ENCODE peak calls at places on chromosomes 11 and 22, in seven cellular contexts. One of them, this sample, is unnamed.

GRCh38 chr22:25368271-25368670 is 148.8 kb downstream of the CRYBB2 start:
- DNase-seq in M059J: peak; percentile 65
- DNase-seq in COR-L47: no peak
- DNase-seq in cardiac fibroblast: peak; percentile 60
- DNase-seq in progenitor cell of endocrine pancreas: no peak
- DNase-seq in IMR-90: peak; percentile 77
- DNase-seq in NCI-H345: no peak
- DNase-seq in this sample: no peak

GRCh38 chr22:46057762-46058420 is 80.9 kb upstream of the WNT7B start:
- DNase-seq in M059J: peak; percentile 89
- DNase-seq in COR-L47: no peak
- DNase-seq in cardiac fibroblast: peak; percentile 45
- DNase-seq in progenitor cell of endocrine pancreas: no peak
- DNase-seq in IMR-90: no peak
- DNase-seq in NCI-H345: no peak
- DNase-seq in this sample: no peak

GRCh38 chr11:134367781-134368180 is 36.0 kb downstream of the GLB1L2 start:
- DNase-seq in NCI-H345: no peak
- DNase-seq in COR-L47: no peak
- DNase-seq in IMR-90: no peak
- DNase-seq in progenitor cell of endocrine pancreas: no peak
- DNase-seq in cardiac fibroblast: no peak
- DNase-seq in M059J: no peak
- DNase-seq in this sample: no peak

GRCh38 chr11:101860694-101861371 is 54.0 kb upstream of the CEP126 start:
- DNase-seq in M059J: peak; percentile 57
- DNase-seq in COR-L47: peak; percentile 58
- DNase-seq in IMR-90: peak; percentile 76
- DNase-seq in progenitor cell of endocrine pancreas: no peak
- DNase-seq in NCI-H345: peak; percentile 55
- DNase-seq in cardiac fibroblast: peak; percentile 79
- DNase-seq in this sample: peak; percentile 47

GRCh38 chr11:69492201-69492991 is 10.9 kb downstream of the LINC01488 start:
- DNase-seq in NCI-H345: no peak
- DNase-seq in M059J: no peak
- DNase-seq in IMR-90: peak; percentile 41
- DNase-seq in progenitor cell of endocrine pancreas: no peak
- DNase-seq in COR-L47: no peak
- DNase-seq in cardiac fibroblast: no peak
- DNase-seq in this sample: peak; percentile 39

GRCh38 chr22:47623056-47623739 is 860.7 kb downstream of the TBC1D22A start:
- DNase-seq in M059J: no peak
- DNase-seq in progenitor cell of endocrine pancreas: no peak
- DNase-seq in IMR-90: no peak
- DNase-seq in NCI-H345: no peak
- DNase-seq in COR-L47: no peak
- DNase-seq in cardiac fibroblast: no peak
- DNase-seq in this sample: no peak

GRCh38 chr11:15127341-15127740 is 12.6 kb downstream of the INSC start:
- DNase-seq in M059J: peak; percentile 78
- DNase-seq in NCI-H345: no peak
- DNase-seq in progenitor cell of endocrine pancreas: no peak
- DNase-seq in IMR-90: peak; percentile 81
- DNase-seq in cardiac fibroblast: peak; percentile 68
- DNase-seq in COR-L47: no peak
- DNase-seq in this sample: no peak

GRCh38 chr22:19524170-19525115 is at the start of gene CLDN5:
- DNase-seq in cardiac fibroblast: peak; percentile 36
- DNase-seq in NCI-H345: no peak
- DNase-seq in COR-L47: no peak
- DNase-seq in IMR-90: no peak
- DNase-seq in M059J: no peak
- DNase-seq in progenitor cell of endocrine pancreas: no peak
- DNase-seq in this sample: peak; percentile 97

GRCh38 chr11:86355256-86355655 is 19.4 kb upstream of the CCDC81 start:
- DNase-seq in IMR-90: no peak
- DNase-seq in cardiac fibroblast: no peak
- DNase-seq in progenitor cell of endocrine pancreas: no peak
- DNase-seq in COR-L47: no peak
- DNase-seq in M059J: peak; percentile 22
- DNase-seq in NCI-H345: no peak
- DNase-seq in this sample: no peak

GRCh38 chr11:47460571-47461235 is 11.8 kb upstream of the RAPSN start:
- DNase-seq in M059J: no peak
- DNase-seq in progenitor cell of endocrine pancreas: no peak
- DNase-seq in NCI-H345: no peak
- DNase-seq in COR-L47: no peak
- DNase-seq in IMR-90: peak; percentile 29
- DNase-seq in cardiac fibroblast: no peak
- DNase-seq in this sample: no peak

GRCh38 chr11:126716456-126717083 is 284.0 kb downstream of the KIRREL3 start:
- DNase-seq in NCI-H345: peak; percentile 50
- DNase-seq in M059J: peak; percentile 60
- DNase-seq in progenitor cell of endocrine pancreas: peak; percentile 51
- DNase-seq in IMR-90: peak; percentile 43
- DNase-seq in cardiac fibroblast: peak; percentile 22
- DNase-seq in COR-L47: no peak
- DNase-seq in this sample: peak; percentile 78

GRCh38 chr11:133966147-133966546 is 9.4 kb upstream of the IGSF9B start:
- DNase-seq in COR-L47: peak; percentile 11
- DNase-seq in IMR-90: no peak
- DNase-seq in cardiac fibroblast: no peak
- DNase-seq in M059J: no peak
- DNase-seq in progenitor cell of endocrine pancreas: no peak
- DNase-seq in NCI-H345: no peak
- DNase-seq in this sample: no peak

GRCh38 chr22:35872451-35872850 is 154.8 kb downstream of the APOL5 start:
- DNase-seq in IMR-90: no peak
- DNase-seq in progenitor cell of endocrine pancreas: no peak
- DNase-seq in cardiac fibroblast: no peak
- DNase-seq in NCI-H345: no peak
- DNase-seq in M059J: no peak
- DNase-seq in COR-L47: no peak
- DNase-seq in this sample: no peak

GRCh38 chr11:119298726-119299125 is 18.2 kb downstream of the MCAM start:
- DNase-seq in M059J: no peak
- DNase-seq in progenitor cell of endocrine pancreas: no peak
- DNase-seq in cardiac fibroblast: no peak
- DNase-seq in NCI-H345: no peak
- DNase-seq in COR-L47: no peak
- DNase-seq in IMR-90: no peak
- DNase-seq in this sample: no peak

GRCh38 chr22:41613456-41613855 is 7.4 kb downstream of the DESI1 start:
- DNase-seq in NCI-H345: no peak
- DNase-seq in IMR-90: peak; percentile 39
- DNase-seq in M059J: no peak
- DNase-seq in cardiac fibroblast: no peak
- DNase-seq in progenitor cell of endocrine pancreas: no peak
- DNase-seq in COR-L47: no peak
- DNase-seq in this sample: no peak

GRCh38 chr11:68677432-68677831 is 6.9 kb upstream of the GAL start:
- DNase-seq in NCI-H345: no peak
- DNase-seq in progenitor cell of endocrine pancreas: no peak
- DNase-seq in M059J: peak; percentile 90
- DNase-seq in cardiac fibroblast: peak; percentile 71
- DNase-seq in IMR-90: peak; percentile 96
- DNase-seq in COR-L47: no peak
- DNase-seq in this sample: peak; percentile 81

GRCh38 chr11:18225906-18226305 is 10.7 kb downstream of the SAA4 start:
- DNase-seq in M059J: peak; percentile 65
- DNase-seq in NCI-H345: no peak
- DNase-seq in cardiac fibroblast: no peak
- DNase-seq in IMR-90: no peak
- DNase-seq in COR-L47: no peak
- DNase-seq in progenitor cell of endocrine pancreas: no peak
- DNase-seq in this sample: no peak

GRCh38 chr11:6418199-6418957 is 516 bp downstream of the APBB1 start:
- DNase-seq in COR-L47: no peak
- DNase-seq in cardiac fibroblast: peak; percentile 8
- DNase-seq in M059J: no peak
- DNase-seq in progenitor cell of endocrine pancreas: peak; percentile 41
- DNase-seq in NCI-H345: peak; percentile 24
- DNase-seq in IMR-90: no peak
- DNase-seq in this sample: peak; percentile 86

GRCh38 chr11:16572946-16573345 is 165.5 kb upstream of the C11orf58 start:
- DNase-seq in COR-L47: no peak
- DNase-seq in cardiac fibroblast: no peak
- DNase-seq in NCI-H345: no peak
- DNase-seq in progenitor cell of endocrine pancreas: no peak
- DNase-seq in IMR-90: peak; percentile 16
- DNase-seq in M059J: no peak
- DNase-seq in this sample: no peak

GRCh38 chr11:126104420-126104819 is 41.8 kb upstream of the CDON start:
- DNase-seq in NCI-H345: peak; percentile 23
- DNase-seq in IMR-90: no peak
- DNase-seq in cardiac fibroblast: no peak
- DNase-seq in M059J: no peak
- DNase-seq in progenitor cell of endocrine pancreas: no peak
- DNase-seq in COR-L47: peak; percentile 46
- DNase-seq in this sample: peak; percentile 93

GRCh38 chr11:1260023-1260501 is 37.2 kb downstream of the MUC5B start:
- DNase-seq in COR-L47: no peak
- DNase-seq in cardiac fibroblast: peak; percentile 18
- DNase-seq in M059J: peak; percentile 7
- DNase-seq in NCI-H345: no peak
- DNase-seq in IMR-90: no peak
- DNase-seq in progenitor cell of endocrine pancreas: no peak
- DNase-seq in this sample: peak; percentile 92

GRCh38 chr11:70483940-70484339 is 85.6 kb downstream of the CTTN start:
- DNase-seq in COR-L47: no peak
- DNase-seq in cardiac fibroblast: no peak
- DNase-seq in NCI-H345: no peak
- DNase-seq in IMR-90: no peak
- DNase-seq in progenitor cell of endocrine pancreas: no peak
- DNase-seq in M059J: no peak
- DNase-seq in this sample: no peak

GRCh38 chr22:47996446-47996857 is 1234.0 kb downstream of the TBC1D22A start:
- DNase-seq in M059J: no peak
- DNase-seq in COR-L47: no peak
- DNase-seq in IMR-90: no peak
- DNase-seq in cardiac fibroblast: no peak
- DNase-seq in progenitor cell of endocrine pancreas: no peak
- DNase-seq in NCI-H345: no peak
- DNase-seq in this sample: no peak

GRCh38 chr11:68314886-68315580 is 2.6 kb downstream of the LRP5 start:
- DNase-seq in NCI-H345: no peak
- DNase-seq in M059J: peak; percentile 86
- DNase-seq in COR-L47: no peak
- DNase-seq in progenitor cell of endocrine pancreas: no peak
- DNase-seq in cardiac fibroblast: peak; percentile 46
- DNase-seq in IMR-90: peak; percentile 59
- DNase-seq in this sample: peak; percentile 59

GRCh38 chr11:20197881-20198280 is 37.6 kb upstream of the DBX1 start:
- DNase-seq in progenitor cell of endocrine pancreas: no peak
- DNase-seq in COR-L47: no peak
- DNase-seq in NCI-H345: no peak
- DNase-seq in cardiac fibroblast: no peak
- DNase-seq in IMR-90: no peak
- DNase-seq in M059J: no peak
- DNase-seq in this sample: no peak

GRCh38 chr11:88206746-88207145 is 31.5 kb upstream of the RAB38 start:
- DNase-seq in progenitor cell of endocrine pancreas: no peak
- DNase-seq in NCI-H345: no peak
- DNase-seq in COR-L47: no peak
- DNase-seq in IMR-90: no peak
- DNase-seq in M059J: peak; percentile 26
- DNase-seq in cardiac fibroblast: no peak
- DNase-seq in this sample: no peak

GRCh38 chr11:74279256-74279655 is 32.2 kb downstream of the P4HA3 start:
- DNase-seq in progenitor cell of endocrine pancreas: no peak
- DNase-seq in M059J: no peak
- DNase-seq in NCI-H345: no peak
- DNase-seq in IMR-90: no peak
- DNase-seq in COR-L47: no peak
- DNase-seq in cardiac fibroblast: peak; percentile 37
- DNase-seq in this sample: no peak

GRCh38 chr11:64916848-64917662 is at the start of gene ATG2A:
- DNase-seq in COR-L47: peak; percentile 99
- DNase-seq in cardiac fibroblast: peak; percentile 100
- DNase-seq in progenitor cell of endocrine pancreas: peak; percentile 97
- DNase-seq in M059J: peak; percentile 100
- DNase-seq in NCI-H345: peak; percentile 100
- DNase-seq in IMR-90: peak; percentile 100
- DNase-seq in this sample: peak; percentile 98

GRCh38 chr11:45677811-45678515 is 12.5 kb upstream of the CHST1 start:
- DNase-seq in progenitor cell of endocrine pancreas: no peak
- DNase-seq in IMR-90: no peak
- DNase-seq in cardiac fibroblast: no peak
- DNase-seq in NCI-H345: peak; percentile 47
- DNase-seq in M059J: no peak
- DNase-seq in COR-L47: no peak
- DNase-seq in this sample: no peak

GRCh38 chr11:91173701-91174100 is 950.9 kb upstream of the CHORDC1 start:
- DNase-seq in NCI-H345: no peak
- DNase-seq in COR-L47: no peak
- DNase-seq in M059J: no peak
- DNase-seq in cardiac fibroblast: no peak
- DNase-seq in progenitor cell of endocrine pancreas: no peak
- DNase-seq in IMR-90: peak; percentile 28
- DNase-seq in this sample: no peak

GRCh38 chr22:44901301-44901700 is 108.5 kb downstream of the PHF21B start:
- DNase-seq in M059J: no peak
- DNase-seq in NCI-H345: no peak
- DNase-seq in IMR-90: peak; percentile 13
- DNase-seq in cardiac fibroblast: peak; percentile 7
- DNase-seq in progenitor cell of endocrine pancreas: no peak
- DNase-seq in COR-L47: no peak
- DNase-seq in this sample: no peak

GRCh38 chr11:34263462-34264186 is 94.2 kb downstream of the ABTB2 start:
- DNase-seq in progenitor cell of endocrine pancreas: no peak
- DNase-seq in M059J: peak; percentile 97
- DNase-seq in COR-L47: peak; percentile 84
- DNase-seq in IMR-90: peak; percentile 82
- DNase-seq in NCI-H345: peak; percentile 79
- DNase-seq in cardiac fibroblast: peak; percentile 72
- DNase-seq in this sample: no peak